ENCODE peak calls at places on chromosomes 7 and 10, in four cellular contexts. V is hepatocyte, J is cardiac muscle cell, Y is pancreas. R is an unnamed sample. For H3K4me1, the result is how much of the 10 kb centered on the place peaks cover.

GRCh38 chr7:51019231-51019844 is 236.6 kb upstream of the GRB10 start:
- DNase-seq in V (no peak), J (peak), Y (peak), R (no peak)

GRCh38 chr7:102140952-102141370 is 145.7 kb upstream of the SH2B2 start:
- DNase-seq in V (no peak), J (no peak), Y (no peak), R (no peak)

GRCh38 chr10:51129946-51130554 is 55.8 kb downstream of the PRKG1 start:
- DNase-seq in V (no peak), J (no peak), Y (no peak), R (no peak)

GRCh38 chr10:79608505-79609375 is 2.0 kb upstream of the SFTPA1 start:
- DNase-seq in V (peak), J (peak), Y (peak), R (no peak)

GRCh38 chr7:129169705-129170319 is 18.6 kb upstream of the SMO start:
- DNase-seq in V (no peak), J (no peak), Y (no peak), R (no peak)

GRCh38 chr10:44950326-44951225 is 9.0 kb upstream of the RASSF4 start:
- DNase-seq in V (no peak), J (no peak), Y (no peak), R (no peak)

GRCh38 chr7:80648201-80648600 is 9.8 kb downstream of the CD36 start:
- DNase-seq in V (no peak), J (no peak), Y (no peak), R (no peak)

GRCh38 chr10:93261961-93262610 is 188.4 kb downstream of the CYP26A1 start:
- DNase-seq in V (no peak), J (peak), Y (no peak), R (no peak)

GRCh38 chr7:112238852-112239610 is 32.5 kb downstream of the ZNF277 start:
- DNase-seq in V (no peak), J (no peak), Y (no peak), R (peak)

GRCh38 chr7:37915438-37915837 is 1.2 kb downstream of the SFRP4 start:
- DNase-seq in V (peak), J (peak), Y (no peak), R (no peak)

GRCh38 chr10:105189464-105189800 is 548.3 kb downstream of the SORCS3 start:
- DNase-seq in V (no peak), J (no peak), Y (no peak), R (no peak)

GRCh38 chr7:132001166-132001565 is 444.7 kb upstream of the PODXL start:
- DNase-seq in V (no peak), J (no peak), Y (no peak), R (no peak)

GRCh38 chr10:46522295-46523118 is 34.0 kb downstream of the GPRIN2 start:
- DNase-seq in V (no peak), J (no peak), Y (no peak), R (peak)

GRCh38 chr10:13271552-13272163 is 28.2 kb downstream of the PHYH start:
- DNase-seq in V (peak), J (peak), Y (peak), R (peak)

GRCh38 chr10:43957267-43958070 is 308.8 kb upstream of the ZNF32 start:
- DNase-seq in V (no peak), J (no peak), Y (no peak), R (no peak)

GRCh38 chr10:110529596-110530011 is 31.9 kb downstream of the DUSP5 start:
- DNase-seq in V (no peak), J (no peak), Y (no peak), R (peak)

GRCh38 chr7:138865843-138866242 is 67.8 kb upstream of the ATP6V0A4 start:
- DNase-seq in V (no peak), J (peak), Y (no peak), R (no peak)

GRCh38 chr7:130298079-130298478 is 5.1 kb downstream of the CPA4 start:
- DNase-seq in V (no peak), J (no peak), Y (no peak), R (no peak)

GRCh38 chr7:55588976-55589604 is 16.8 kb upstream of the VOPP1 start:
- DNase-seq in V (no peak), J (no peak), Y (no peak), R (no peak)

GRCh38 chr7:47833211-47833610 is 115.1 kb downstream of the PKD1L1 start:
- DNase-seq in V (no peak), J (no peak), Y (no peak), R (no peak)

GRCh38 chr10:94042814-94043175 is 49.1 kb downstream of the PLCE1 start:
- DNase-seq in V (peak), J (no peak), Y (no peak), R (no peak)

GRCh38 chr7:27169658-27170493 is 4.2 kb downstream of the HOXA10 start:
- DNase-seq in V (peak), J (no peak), Y (no peak), R (no peak)

GRCh38 chr7:27172388-27172774 is 1.7 kb downstream of the HOXA10 start:
- DNase-seq in V (no peak), J (no peak), Y (no peak), R (no peak)

GRCh38 chr7:27171636-27172387 is 2.3 kb downstream of the HOXA10 start:
- DNase-seq in V (no peak), J (no peak), Y (no peak), R (no peak)

GRCh38 chr7:27170936-27171635 is 3.0 kb downstream of the HOXA10 start:
- DNase-seq in V (no peak), J (no peak), Y (no peak), R (peak)

DNA sequence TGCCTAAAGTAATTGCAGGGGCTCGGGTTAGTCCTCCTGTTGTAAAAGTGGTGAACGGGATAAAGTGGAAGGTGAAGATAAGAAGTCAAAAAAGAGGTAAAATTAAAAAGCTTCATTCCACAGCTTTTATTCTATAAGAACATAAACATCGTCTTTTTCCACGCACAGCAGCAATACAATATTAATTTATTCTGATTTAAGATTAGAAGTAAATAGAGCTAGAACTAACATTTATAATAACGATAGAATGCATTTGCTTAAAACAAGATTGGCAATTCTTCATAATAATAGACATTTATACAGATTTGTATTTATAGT is 3.7 kb downstream of the HOXA10 start:
- DNase-seq in V (no peak), J (no peak), Y (no peak), R (no peak)
- H3K4me3 ChIP-seq in V (peak), J (no peak), Y (no peak), R (no peak)

GRCh38 chr10:48574322-48574796 is 30.5 kb downstream of the ARHGAP22 start:
- DNase-seq in V (no peak), J (no peak), Y (no peak), R (no peak)

GRCh38 chr10:48577158-48577557 is 27.7 kb downstream of the ARHGAP22 start:
- DNase-seq in V (no peak), J (no peak), Y (no peak), R (no peak)

GRCh38 chr10:48573045-48573444 is 31.8 kb downstream of the ARHGAP22 start:
- DNase-seq in V (no peak), J (no peak), Y (no peak), R (no peak)

GRCh38 chr10:48574817-48575380 is 30.0 kb downstream of the ARHGAP22 start:
- DNase-seq in V (no peak), J (no peak), Y (no peak), R (no peak)

DNA sequence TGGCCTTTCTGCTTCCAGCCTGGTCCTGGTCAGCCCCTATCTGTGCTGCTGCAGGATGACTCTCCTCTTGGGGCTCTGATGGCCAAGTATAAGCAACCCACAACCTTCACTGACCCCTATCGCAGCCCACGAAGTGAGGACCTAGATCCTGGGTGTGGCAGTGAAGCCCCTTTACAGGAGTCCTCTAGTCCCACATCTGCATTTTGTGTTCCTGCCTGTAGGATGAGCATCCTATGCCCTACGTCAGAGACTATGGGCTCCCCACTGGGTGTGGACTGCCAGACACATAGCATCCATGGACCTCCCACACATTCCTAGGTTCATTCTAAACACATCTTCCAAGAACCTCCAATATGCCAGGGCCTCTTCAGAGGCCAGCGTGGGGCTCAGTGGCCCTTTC is 29.0 kb downstream of the ARHGAP22 start:
- DNase-seq in V (no peak), J (no peak), Y (no peak), R (no peak)
- H3K27ac ChIP-seq in V (no peak), J (no peak), Y (no peak), R (no peak)

DNA sequence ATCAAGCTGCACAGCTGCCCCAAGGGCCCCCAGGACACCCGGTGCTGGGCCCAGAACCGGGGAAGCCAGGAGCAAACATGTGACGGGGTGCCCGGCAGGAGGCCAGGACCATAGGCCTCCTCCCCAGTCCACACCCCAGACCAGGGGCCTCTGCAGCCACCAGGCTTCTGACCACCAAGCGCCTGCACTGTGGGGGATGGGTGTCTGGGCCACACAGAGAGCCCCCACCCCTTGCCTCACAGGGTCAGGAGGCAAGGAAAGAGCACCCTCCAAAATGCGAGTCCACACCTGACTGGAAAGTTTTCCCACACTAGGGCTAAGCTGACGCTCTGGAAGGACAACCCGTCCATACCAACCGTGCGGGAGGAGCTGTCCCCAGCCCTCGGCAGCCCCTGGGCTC is 5.3 kb downstream of the STK32C start:
- DNase-seq in V (no peak), J (no peak), Y (no peak), R (no peak)
- H3K4me1 ChIP-seq in V (under half), J (under half), Y (under half), R (under half)

GRCh38 chr7:34133356-34133982 is 228.1 kb downstream of the BMPER start:
- DNase-seq in V (peak), J (peak), Y (no peak), R (no peak)

GRCh38 chr7:34131371-34131770 is 226.0 kb downstream of the BMPER start:
- DNase-seq in V (no peak), J (no peak), Y (no peak), R (no peak)

GRCh38 chr7:34130558-34131285 is 225.4 kb downstream of the BMPER start:
- DNase-seq in V (no peak), J (no peak), Y (no peak), R (no peak)

GRCh38 chr7:34124765-34125164 is 219.4 kb downstream of the BMPER start:
- DNase-seq in V (no peak), J (no peak), Y (no peak), R (no peak)

DNA sequence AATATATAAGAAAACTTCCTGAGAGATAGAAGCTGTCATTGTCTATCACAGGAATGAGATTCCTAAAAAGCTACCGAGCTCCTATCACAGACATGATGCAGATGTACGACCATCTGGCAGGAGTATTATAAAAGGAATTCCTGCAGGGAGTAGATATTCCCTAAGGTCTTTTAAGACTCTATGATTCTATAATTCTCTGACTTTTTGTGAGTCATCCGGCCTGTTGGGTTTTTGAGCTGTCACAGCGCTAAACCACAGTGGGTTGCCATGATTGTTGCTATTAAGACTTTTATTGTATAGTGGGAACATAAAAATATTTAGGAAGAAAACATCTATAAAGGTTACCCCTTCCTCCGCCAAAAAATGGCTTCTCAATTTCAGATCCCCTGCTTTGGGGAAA is 223.4 kb downstream of the BMPER start:
- DNase-seq in V (no peak), J (peak), Y (no peak), R (no peak)
- H3K4me3 ChIP-seq in V (no peak), J (no peak), Y (no peak), R (no peak)

DNA sequence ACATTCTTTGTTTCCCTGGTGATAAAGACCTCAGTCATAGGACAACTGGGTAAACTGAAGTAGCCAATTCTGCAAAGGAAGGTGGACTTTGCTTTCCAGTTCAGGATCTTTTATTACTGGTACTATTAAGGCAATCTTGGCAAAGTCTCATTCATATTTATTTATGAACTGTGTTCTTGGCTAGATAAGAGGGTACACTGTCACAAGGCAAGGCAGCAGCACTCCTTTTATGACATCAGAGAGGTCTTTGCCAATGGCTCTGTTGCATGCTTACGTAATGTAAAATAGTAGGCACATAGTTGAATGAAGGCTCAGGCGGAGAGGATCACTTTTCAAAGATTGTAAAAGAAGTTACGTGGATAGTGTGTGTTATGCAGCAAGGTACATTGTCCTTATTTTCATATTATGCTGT is 63.7 kb upstream of the PDK4 start:
- DNase-seq in V (peak), J (peak), Y (no peak), R (no peak)
- H3K27ac ChIP-seq in V (peak), J (no peak), Y (no peak), R (no peak)

R was measured in right lobe of liver.